ENCODE peak calls at places on chromosomes 16 and 17, in seven cellular contexts. L is colonic mucosa, T is A549, M is thyroid gland, V is K562, C is dorsolateral prefrontal cortex, E is uterus. Y is an unnamed sample.

GRCh38 chr17:81577278-81578000 is 25.3 kb upstream of the FAAP100 start:
- DNase-seq in M (no peak), V (no peak), L (no peak), C (no peak), T (peak), E (peak), Y (no peak)

GRCh38 chr16:67537636-67538591 is 9.3 kb downstream of the RIPOR1 start:
- DNase-seq in M (peak), C (no peak), E (peak), T (no peak), V (no peak), L (peak), Y (no peak)

GRCh38 chr17:46744441-46744840 is 74.1 kb downstream of the WNT3 start:
- DNase-seq in L (no peak), V (no peak), T (no peak), M (no peak), E (no peak), C (no peak), Y (no peak)

GRCh38 chr16:11171448-11171709 is 84.6 kb downstream of the SOCS1 start:
- DNase-seq in L (no peak), E (no peak), M (no peak), T (no peak), C (no peak), V (no peak), Y (no peak)

GRCh38 chr17:74005790-74006189 is 197.7 kb upstream of the RPL38 start:
- DNase-seq in T (no peak), M (no peak), E (no peak), L (no peak), C (no peak), V (no peak), Y (no peak)

GRCh38 chr16:9820481-9821246 is 361.6 kb downstream of the GRIN2A start:
- DNase-seq in M (no peak), V (no peak), L (no peak), E (no peak), C (no peak), T (no peak), Y (no peak)

GRCh38 chr16:1150511-1150982 is 2.4 kb upstream of the CACNA1H start:
- DNase-seq in E (no peak), M (no peak), C (no peak), V (peak), L (no peak), T (peak), Y (no peak)

GRCh38 chr16:51306116-51306515 is 155.0 kb upstream of the SALL1 start:
- DNase-seq in L (no peak), C (no peak), M (no peak), T (no peak), V (no peak), E (no peak), Y (no peak)

GRCh38 chr17:73974536-73974935 is 228.9 kb upstream of the RPL38 start:
- DNase-seq in T (no peak), M (no peak), C (no peak), E (no peak), L (no peak), V (no peak), Y (no peak)

GRCh38 chr16:2736476-2737237 is 15.8 kb upstream of the SRRM2 start:
- DNase-seq in M (no peak), T (no peak), E (no peak), V (no peak), L (no peak), C (no peak), Y (no peak)

GRCh38 chr16:31108035-31108793 is at the start of gene BCKDK:
- DNase-seq in T (peak), M (peak), V (peak), C (peak), E (peak), L (peak), Y (peak)

GRCh38 chr17:21397341-21398050 is 21.3 kb downstream of the KCNJ12 start:
- DNase-seq in V (no peak), L (no peak), C (no peak), E (peak), M (no peak), T (no peak), Y (no peak)

GRCh38 chr17:77385750-77386501 is 245.2 kb downstream of the SEC14L1 start:
- DNase-seq in E (peak), L (no peak), M (peak), C (no peak), V (peak), T (no peak), Y (no peak)

GRCh38 chr17:21419299-21420239 is 43.4 kb downstream of the KCNJ12 start:
- DNase-seq in V (no peak), M (no peak), L (no peak), C (no peak), T (no peak), E (no peak), Y (no peak)

GRCh38 chr17:75124041-75124818 is 7.3 kb downstream of the NT5C start:
- DNase-seq in E (peak), C (no peak), V (peak), T (peak), M (no peak), L (peak), Y (peak)

GRCh38 chr17:70144260-70144846 is 25.0 kb upstream of the KCNJ2 start:
- DNase-seq in T (peak), C (no peak), V (no peak), E (no peak), M (no peak), L (no peak), Y (peak)

GRCh38 chr16:20944861-20945390 is 44.4 kb downstream of the LYRM1 start:
- DNase-seq in M (no peak), L (no peak), C (no peak), T (no peak), V (peak), E (no peak), Y (no peak)

GRCh38 chr17:80043963-80044362 is 7.5 kb downstream of the CCDC40 start:
- DNase-seq in E (no peak), L (no peak), T (no peak), V (no peak), C (no peak), M (no peak), Y (no peak)
- H3K27ac ChIP-seq in E (no peak), L (no peak), T (no peak), V (no peak), C (no peak), M (no peak), Y (no peak)

DNA sequence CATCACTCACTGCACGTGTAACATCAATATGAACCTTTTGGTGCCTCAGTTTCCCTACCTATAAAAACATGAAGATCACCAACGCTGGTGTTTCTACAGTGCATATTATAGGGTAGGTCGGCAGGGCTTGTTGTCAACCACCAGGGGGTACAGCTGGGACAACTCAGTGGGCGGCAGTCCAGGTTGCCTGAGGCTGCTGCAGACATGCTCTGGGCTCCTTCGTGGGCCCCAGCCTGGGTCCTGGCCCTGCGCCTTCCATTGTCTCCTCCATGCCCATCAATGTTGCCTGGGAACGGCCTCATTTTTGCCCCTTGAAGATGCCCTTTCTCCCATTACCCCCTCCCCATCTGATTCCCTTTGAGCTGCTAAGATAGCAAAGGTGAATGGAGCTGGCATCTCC is 89.8 kb downstream of the GSG1L start:
- DNase-seq in E (no peak), M (no peak), C (no peak), V (no peak), L (no peak), T (no peak), Y (no peak)
- TF ChIP-seq CTCF in E (no peak), M (no peak), C (no peak), V (peak), L (no peak), T (no peak), Y (no peak)

DNA sequence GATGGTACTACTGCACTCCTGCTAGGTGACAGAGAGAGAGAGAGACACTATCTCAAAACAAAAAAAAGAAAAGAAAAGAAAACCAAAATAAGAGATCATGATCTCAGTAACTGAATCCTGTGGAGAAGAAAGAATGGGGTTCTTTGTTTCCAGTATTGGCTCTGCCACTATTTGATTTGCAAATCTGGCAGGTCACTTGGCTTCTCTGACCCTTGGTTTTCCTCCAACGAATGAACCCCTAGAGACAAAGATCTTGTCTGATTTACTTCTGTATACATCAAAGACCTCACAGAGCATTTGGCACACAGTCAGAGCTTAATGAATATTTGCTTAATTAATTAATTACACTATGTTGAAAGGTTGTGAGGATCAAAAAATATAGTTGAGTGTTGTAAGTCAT is 47.9 kb upstream of the NLK start:
- DNase-seq in C (no peak), V (no peak), M (no peak), L (no peak), E (no peak), T (no peak), Y (no peak)
- H3K27ac ChIP-seq in C (peak), V (no peak), M (no peak), L (no peak), E (no peak), T (no peak), Y (no peak)

GRCh38 chr16:25676820-25677219 is 14.9 kb upstream of the HS3ST4 start:
- DNase-seq in M (no peak), V (no peak), E (no peak), L (no peak), C (no peak), T (no peak), Y (no peak)

DNA sequence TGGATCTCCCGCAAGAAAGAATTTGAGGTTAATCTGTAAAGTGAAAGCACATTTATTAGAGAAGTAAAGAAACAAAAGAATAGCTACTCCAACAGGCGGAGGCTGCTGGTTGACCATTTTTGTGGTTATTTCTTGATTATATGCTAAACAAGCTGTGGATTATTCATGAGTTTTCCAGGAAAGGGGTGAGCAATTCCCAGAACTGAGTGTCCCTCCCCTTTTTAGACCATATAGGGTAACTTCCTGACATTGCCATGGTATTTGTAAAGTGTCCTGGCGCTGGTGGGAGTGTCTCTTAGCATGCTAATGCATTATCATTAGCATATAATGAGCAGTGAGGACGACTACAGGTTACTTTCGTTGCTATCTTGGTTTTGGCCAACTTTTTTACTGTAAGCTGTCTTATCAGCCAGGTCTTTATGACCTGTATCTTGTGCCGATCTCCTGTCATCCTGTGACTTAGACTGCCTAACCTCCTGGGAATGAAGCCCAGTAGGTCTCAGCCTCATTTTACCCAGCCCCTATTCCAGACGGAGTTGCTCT is 12.2 kb upstream of the HS3ST4 start:
- DNase-seq in C (no peak), M (no peak), E (no peak), V (no peak), L (no peak), T (no peak), Y (no peak)
- TF ChIP-seq CTCF in C (no peak), M (no peak), E (no peak), V (no peak), L (no peak), T (no peak), Y (no peak)

DNA sequence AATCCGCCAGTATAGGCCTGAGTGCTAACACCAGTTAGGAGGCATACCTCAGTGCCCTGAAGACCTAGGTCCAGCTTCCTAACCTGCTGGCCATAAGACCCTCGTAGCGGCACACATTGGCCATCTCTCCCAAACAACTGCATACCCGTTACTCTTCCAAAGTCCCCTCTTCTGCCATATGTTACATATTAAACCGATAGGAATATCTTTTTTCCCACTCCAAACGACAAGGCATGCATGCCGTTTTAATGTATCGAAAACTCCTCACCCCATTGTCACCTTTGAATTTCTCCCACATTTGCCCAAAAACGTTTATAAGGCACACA is 721 bp upstream of the AXIN2 start:
- DNase-seq in L (no peak), C (no peak), E (no peak), V (no peak), T (no peak), M (no peak), Y (no peak)
- H3K27ac ChIP-seq in L (no peak), C (no peak), E (no peak), V (no peak), T (peak), M (no peak), Y (peak)

DNA sequence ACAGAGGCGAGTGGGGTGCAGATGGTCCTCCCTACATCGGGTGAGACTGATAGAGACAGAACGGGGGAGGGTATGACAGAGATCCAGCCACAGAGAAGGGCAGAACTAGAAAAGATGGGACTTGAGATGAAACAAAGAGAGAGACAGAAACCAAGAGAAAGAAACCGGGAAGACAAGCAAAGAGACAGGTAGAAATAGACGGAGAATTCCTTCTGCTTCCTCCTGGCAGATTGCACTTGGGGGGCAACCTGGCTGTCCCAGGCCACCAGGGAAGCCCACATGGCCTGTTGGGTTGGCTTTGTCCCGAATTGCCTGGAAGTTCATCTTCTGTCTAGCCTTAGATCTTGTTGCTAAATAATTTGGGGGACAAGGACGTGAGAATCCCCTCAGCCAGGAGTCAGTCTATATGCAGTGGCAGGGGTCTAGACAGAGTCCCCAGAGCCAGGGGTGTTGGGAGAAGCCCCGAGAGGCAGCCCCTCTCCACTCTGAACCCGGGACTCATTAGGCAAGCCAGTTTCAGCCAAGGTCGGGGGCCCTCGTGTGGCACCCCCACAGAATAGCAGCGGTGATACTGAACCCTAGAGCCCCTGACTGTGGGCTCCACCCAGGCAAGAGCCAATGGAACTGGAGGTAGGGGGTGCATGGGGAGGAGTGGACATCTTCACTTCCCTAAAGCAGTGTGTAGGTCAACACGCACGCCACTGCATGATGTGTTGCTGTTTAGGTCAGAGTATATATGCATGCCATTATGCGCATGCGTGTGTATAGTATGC is 626 bp upstream of the TSPOAP1 start:
- DNase-seq in V (peak), M (no peak), C (peak), T (no peak), E (no peak), L (no peak), Y (no peak)
- TF ChIP-seq CTCF in V (peak), M (no peak), C (peak), T (peak), E (no peak), L (no peak), Y (peak)

GRCh38 chr17:80034977-80035686 is 540 bp downstream of the TBC1D16 start:
- DNase-seq in M (peak), C (no peak), E (no peak), T (no peak), V (no peak), L (peak), Y (peak)
- H3K27ac ChIP-seq in M (peak), C (peak), E (peak), T (peak), V (no peak), L (peak), Y (peak)

GRCh38 chr17:7588553-7589203 is 1.2 kb downstream of the SOX15 start:
- DNase-seq in V (no peak), T (no peak), E (no peak), C (no peak), L (no peak), M (no peak), Y (peak)

GRCh38 chr17:7587831-7588230 is 2.1 kb downstream of the SOX15 start:
- DNase-seq in E (no peak), L (no peak), C (no peak), M (no peak), T (no peak), V (peak), Y (peak)

GRCh38 chr17:7589204-7589868 is 558 bp downstream of the SOX15 start:
- DNase-seq in C (peak), L (peak), E (peak), V (no peak), T (no peak), M (peak), Y (peak)

GRCh38 chr17:7587420-7587786 is 2.5 kb downstream of the SOX15 start:
- DNase-seq in M (no peak), T (no peak), C (no peak), V (no peak), L (no peak), E (no peak), Y (peak)

GRCh38 chr17:7586673-7587419 is 3.0 kb downstream of the SOX15 start:
- DNase-seq in M (no peak), C (no peak), L (peak), E (no peak), T (peak), V (peak), Y (no peak)
- TF ChIP-seq CTCF in M (no peak), C (no peak), L (no peak), E (no peak), T (peak), V (peak), Y (peak)

DNA sequence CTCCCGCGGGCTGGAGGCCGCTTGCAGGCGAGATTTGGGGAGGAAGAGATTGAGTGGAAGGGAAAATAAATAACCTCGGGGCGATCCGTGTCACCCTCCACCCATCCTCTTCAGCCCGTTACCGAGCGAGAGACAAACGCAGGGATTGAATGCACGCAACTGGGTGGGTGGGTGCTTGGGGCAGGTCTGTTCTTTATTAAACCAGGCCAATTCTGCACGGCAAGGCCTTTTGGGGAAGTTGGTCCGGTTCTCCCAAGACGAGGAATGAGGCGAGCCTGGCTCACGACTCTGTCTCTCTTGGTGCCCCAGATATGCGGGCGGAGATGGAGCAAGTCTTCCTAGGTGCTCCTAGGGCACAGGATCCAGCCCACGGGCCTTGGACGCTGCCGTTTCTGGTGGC is 396 bp upstream of the HOXB7 start:
- DNase-seq in E (no peak), L (no peak), V (no peak), C (no peak), T (peak), M (no peak), Y (no peak)
- H3K27ac ChIP-seq in E (peak), L (peak), V (peak), C (no peak), T (peak), M (no peak), Y (peak)

GRCh38 chr17:41559548-41559947 is 12.3 kb downstream of the KRT9 start:
- DNase-seq in M (no peak), E (no peak), C (no peak), T (no peak), L (no peak), V (no peak), Y (no peak)

GRCh38 chr17:41565338-41565737 is 6.5 kb downstream of the KRT9 start:
- DNase-seq in M (no peak), V (no peak), T (no peak), E (no peak), L (no peak), C (no peak), Y (no peak)

GRCh38 chr17:41567317-41567716 is 4.5 kb downstream of the KRT9 start:
- DNase-seq in M (no peak), T (no peak), C (no peak), E (no peak), L (no peak), V (no peak), Y (no peak)

GRCh38 chr17:41563607-41564006 is 8.3 kb downstream of the KRT9 start:
- DNase-seq in M (no peak), T (no peak), C (no peak), V (no peak), E (no peak), L (no peak), Y (no peak)
- TF ChIP-seq CTCF in M (no peak), T (no peak), C (no peak), V (no peak), E (no peak), L (no peak), Y (no peak)